ENCODE peak calls at places on chromosome 12, in four cellular contexts. O, R, N and K are unnamed samples.

GRCh38 chr12:132494294-132495164 is 4.6 kb downstream of the FBRSL1 start:
- DNase-seq in O (no peak), R (no peak), N (no peak), K (no peak)

GRCh38 chr12:89968151-89968699 is 259.6 kb upstream of the ATP2B1 start:
- DNase-seq in O (no peak), R (no peak), N (no peak), K (no peak)

GRCh38 chr12:120999191-121000120 is 16.8 kb downstream of the C12orf43 start:
- DNase-seq in O (no peak), R (no peak), N (no peak), K (no peak)

GRCh38 chr12:108066583-108067234 is 62.4 kb upstream of the WSCD2 start:
- DNase-seq in O (no peak), R (no peak), N (no peak), K (no peak)

GRCh38 chr12:94073441-94074051 is 74.8 kb upstream of the PLXNC1 start:
- DNase-seq in O (no peak), R (no peak), N (no peak), K (no peak)

GRCh38 chr12:124044809-124045321 is 71.8 kb downstream of the ZNF664 start:
- DNase-seq in O (no peak), R (no peak), N (no peak), K (peak)

GRCh38 chr12:39975374-39975918 is 130.4 kb downstream of the SLC2A13 start:
- DNase-seq in O (no peak), R (no peak), N (no peak), K (no peak)

GRCh38 chr12:124861492-124861891 is 2.2 kb downstream of the SCARB1 start:
- DNase-seq in O (no peak), R (no peak), N (no peak), K (no peak)

GRCh38 chr12:108633534-108634224 is at the start of gene SELPLG:
- DNase-seq in O (no peak), R (peak), N (no peak), K (no peak)

GRCh38 chr12:20453756-20454310 is 85.5 kb downstream of the PDE3A start:
- DNase-seq in O (no peak), R (no peak), N (no peak), K (no peak)

GRCh38 chr12:8629486-8630033 is 16.9 kb upstream of the AICDA start:
- DNase-seq in O (peak), R (no peak), N (no peak), K (no peak)

GRCh38 chr12:26028953-26029740 is 70.7 kb downstream of the RASSF8 start:
- DNase-seq in O (no peak), R (no peak), N (peak), K (peak)

GRCh38 chr12:15558915-15559528 is 230.2 kb downstream of the EPS8 start:
- DNase-seq in O (peak), R (no peak), N (no peak), K (no peak)

GRCh38 chr12:79514730-79515525 is 175.8 kb downstream of the PAWR start:
- DNase-seq in O (no peak), R (no peak), N (no peak), K (no peak)

GRCh38 chr12:57242329-57242690 is 8.7 kb downstream of the STAC3 start:
- DNase-seq in O (no peak), R (no peak), N (peak), K (peak)